ENCODE peak calls at places on chromosome 19, in seven cellular contexts. P, Q, F, K, X, C and M are unnamed samples.

GRCh38 chr19:13207237-13208130 is 57.3 kb downstream of the IER2 start:
- DNase-seq in P (peak; percentile 60), Q (peak; percentile 55), F (peak; percentile 11), K (no peak), X (peak; percentile 69), C (peak; percentile 79), M (peak; percentile 89)

GRCh38 chr19:49954092-49954825 is 6.7 kb downstream of the SIGLEC11 start:
- DNase-seq in P (peak; percentile 27), Q (peak; percentile 45), F (peak; percentile 14), K (no peak), X (no peak), C (no peak), M (peak; percentile 48)

GRCh38 chr19:49567722-49568454 is 12.5 kb downstream of the NOSIP start:
- DNase-seq in P (peak; percentile 57), Q (no peak), F (no peak), K (peak; percentile 85), X (no peak), C (no peak), M (no peak)

GRCh38 chr19:35247526-35248309 is 1.1 kb upstream of the LSR start:
- DNase-seq in P (no peak), Q (peak; percentile 90), F (no peak), K (peak; percentile 59), X (peak; percentile 92), C (no peak), M (peak; percentile 87)

GRCh38 chr19:11041966-11042627 is 47.2 kb upstream of the LDLR start:
- DNase-seq in P (no peak), Q (peak; percentile 91), F (no peak), K (no peak), X (peak; percentile 92), C (no peak), M (no peak)

GRCh38 chr19:12789098-12789903 is 2.0 kb upstream of the JUNB start:
- DNase-seq in P (peak; percentile 64), Q (no peak), F (peak; percentile 56), K (no peak), X (no peak), C (no peak), M (no peak)

GRCh38 chr19:38993271-38993670 is 17.7 kb upstream of the FBXO17 start:
- DNase-seq in P (peak; percentile 88), Q (no peak), F (peak; percentile 65), K (no peak), X (no peak), C (no peak), M (no peak)

GRCh38 chr19:48954011-48954594 is 572 bp upstream of the BAX start:
- DNase-seq in P (no peak), Q (no peak), F (no peak), K (no peak), X (no peak), C (no peak), M (no peak)

GRCh38 chr19:21680026-21680425 is 87.4 kb downstream of the ZNF100 start:
- DNase-seq in P (no peak), Q (no peak), F (no peak), K (no peak), X (no peak), C (no peak), M (no peak)

GRCh38 chr19:9945319-9945966 is 9.1 kb upstream of the OLFM2 start:
- DNase-seq in P (peak; percentile 99), Q (peak; percentile 52), F (peak; percentile 99), K (no peak), X (peak; percentile 69), C (peak; percentile 95), M (no peak)

GRCh38 chr19:372306-372890 is 27.8 kb upstream of the MIER2 start:
- DNase-seq in P (peak; percentile 63), Q (no peak), F (peak; percentile 66), K (no peak), X (peak; percentile 62), C (peak; percentile 83), M (peak; percentile 40)

GRCh38 chr19:28972144-28972543 is 240.8 kb downstream of the UQCRFS1 start:
- DNase-seq in P (no peak), Q (no peak), F (no peak), K (no peak), X (no peak), C (no peak), M (no peak)

GRCh38 chr19:50420808-50421207 is 2.1 kb downstream of the SPIB start:
- DNase-seq in P (no peak), Q (no peak), F (no peak), K (no peak), X (no peak), C (no peak), M (no peak)

GRCh38 chr19:46349311-46349993 is 2.6 kb downstream of the PPP5C start:
- DNase-seq in P (no peak), Q (peak; percentile 48), F (no peak), K (no peak), X (peak; percentile 52), C (no peak), M (no peak)

GRCh38 chr19:46346821-46347571 is at the start of gene PPP5C:
- DNase-seq in P (peak; percentile 97), Q (peak; percentile 95), F (peak; percentile 93), K (peak; percentile 84), X (peak; percentile 97), C (peak; percentile 98), M (peak; percentile 97)

GRCh38 chr19:46347572-46347883 is 641 bp downstream of the PPP5C start:
- DNase-seq in P (no peak), Q (no peak), F (no peak), K (no peak), X (no peak), C (no peak), M (no peak)

GRCh38 chr19:46350029-46350757 is 3.3 kb downstream of the PPP5C start:
- DNase-seq in P (no peak), Q (no peak), F (no peak), K (no peak), X (no peak), C (no peak), M (no peak)

DNA sequence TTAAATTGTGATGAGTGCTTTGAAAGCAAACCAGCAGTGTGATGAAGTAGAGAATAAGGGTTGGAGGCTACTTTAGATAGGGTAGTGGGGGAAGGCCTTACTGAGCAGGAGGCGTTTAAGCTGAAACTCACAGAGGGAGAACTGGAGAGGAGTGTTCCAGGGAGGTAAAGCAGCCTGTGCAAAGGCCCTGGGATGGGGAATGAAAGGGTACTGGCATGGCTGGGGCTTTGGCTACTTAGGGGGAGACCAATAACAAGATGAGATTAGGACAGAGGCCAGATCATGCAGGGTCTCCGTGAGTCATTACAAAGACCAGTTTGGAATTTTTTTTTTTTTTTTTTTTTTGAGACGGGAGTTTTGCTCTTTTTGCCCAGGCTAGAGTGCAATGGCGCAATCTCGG is 1.1 kb downstream of the PPP5C start:
- DNase-seq in P (no peak), Q (no peak), F (no peak), K (no peak), X (no peak), C (no peak), M (no peak)
- H3K4me3 ChIP-seq in P (peak overlapping the region; percentile 98), Q (peak overlapping the region; percentile 100), F (no peak overlapping the region), K (peak overlapping the region; percentile 97), X (peak overlapping the region; percentile 93), C (no peak overlapping the region), M (peak overlapping the region; percentile 95)

GRCh38 chr19:18097217-18097992 is at the start of gene MAST3:
- DNase-seq in P (peak; percentile 94), Q (peak; percentile 93), F (peak; percentile 79), K (peak; percentile 87), X (peak; percentile 95), C (peak; percentile 94), M (peak; percentile 97)

GRCh38 chr19:18099623-18099995 is 2.0 kb downstream of the MAST3 start:
- DNase-seq in P (no peak), Q (no peak), F (no peak), K (no peak), X (no peak), C (no peak), M (no peak)

GRCh38 chr19:18100710-18101109 is 3.1 kb downstream of the MAST3 start:
- DNase-seq in P (no peak), Q (no peak), F (no peak), K (no peak), X (no peak), C (no peak), M (no peak)

GRCh38 chr19:18097993-18098890 is 664 bp downstream of the MAST3 start:
- DNase-seq in P (no peak), Q (no peak), F (no peak), K (no peak), X (no peak), C (no peak), M (no peak)

DNA sequence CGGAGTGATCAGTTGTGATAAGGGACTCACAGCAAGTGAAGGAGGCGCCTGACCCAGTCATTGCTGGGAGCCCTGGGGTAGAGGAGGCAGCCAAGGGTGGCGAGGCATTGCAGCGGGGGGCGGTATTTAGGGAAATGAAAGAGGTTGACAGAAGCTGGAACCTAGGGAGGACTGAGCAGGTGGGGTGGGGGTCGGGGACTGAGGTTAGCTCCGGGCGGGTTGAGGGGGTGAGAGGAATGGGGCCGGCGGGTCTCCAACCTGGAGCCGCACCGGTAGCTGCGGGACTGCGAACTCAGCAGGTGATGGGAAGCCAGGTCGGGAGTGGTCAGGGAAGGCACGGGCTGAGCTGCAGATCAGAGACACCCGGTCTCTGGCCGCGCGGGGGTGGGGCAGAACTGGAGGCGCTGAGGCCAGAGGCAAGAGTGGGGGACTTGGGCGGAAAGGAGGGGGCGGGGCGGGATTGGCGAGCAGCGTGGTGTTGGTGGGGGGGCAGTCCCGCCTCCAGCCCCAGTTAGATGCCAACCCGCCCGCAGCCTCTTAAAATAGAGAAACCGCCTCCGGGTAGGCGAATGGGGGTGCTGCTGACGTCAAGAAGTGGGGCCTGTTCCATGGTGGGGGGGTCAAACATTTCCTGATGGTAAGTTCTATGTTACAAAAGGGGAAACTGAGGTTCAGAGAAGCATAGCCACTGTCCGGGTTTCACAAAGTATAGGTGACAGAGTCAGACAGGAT is 1.5 kb downstream of the MAST3 start:
- DNase-seq in P (peak; percentile 31), Q (peak; percentile 53), F (no peak), K (peak; percentile 66), X (peak; percentile 71), C (no peak), M (peak; percentile 92)
- H3K4me3 ChIP-seq in P (no peak overlapping the region), Q (peak overlapping the region; percentile 64), F (no peak overlapping the region), K (peak overlapping the region; percentile 66), X (peak overlapping the region; percentile 54), C (no peak overlapping the region), M (peak overlapping the region; percentile 54)

GRCh38 chr19:33291623-33292534 is 10.5 kb downstream of the CEBPA start:
- DNase-seq in P (no peak), Q (peak; percentile 74), F (no peak), K (no peak), X (peak; percentile 81), C (peak; percentile 32), M (peak; percentile 66)

GRCh38 chr19:33294058-33294798 is 8.1 kb downstream of the CEBPA start:
- DNase-seq in P (no peak), Q (no peak), F (no peak), K (no peak), X (no peak), C (no peak), M (peak; percentile 69)

GRCh38 chr19:33293255-33294057 is 8.9 kb downstream of the CEBPA start:
- DNase-seq in P (peak; percentile 94), Q (peak; percentile 71), F (peak; percentile 80), K (no peak), X (peak; percentile 82), C (peak; percentile 51), M (peak; percentile 83)

GRCh38 chr19:33290956-33291622 is 11.2 kb downstream of the CEBPA start:
- DNase-seq in P (peak; percentile 15), Q (peak; percentile 65), F (no peak), K (no peak), X (peak; percentile 85), C (peak; percentile 39), M (peak; percentile 66)

GRCh38 chr19:33292595-33293254 is 9.6 kb downstream of the CEBPA start:
- DNase-seq in P (peak; percentile 80), Q (peak; percentile 76), F (no peak), K (no peak), X (peak; percentile 82), C (peak; percentile 44), M (peak; percentile 77)
- H3K4me3 ChIP-seq in P (peak overlapping the region; percentile 29), Q (no peak overlapping the region), F (no peak overlapping the region), K (no peak overlapping the region), X (no peak overlapping the region), C (no peak overlapping the region), M (peak overlapping the region; percentile 41)

GRCh38 chr19:5987077-5987818 is 9.3 kb upstream of the RANBP3 start:
- DNase-seq in P (peak; percentile 82), Q (peak; percentile 75), F (peak; percentile 85), K (peak; percentile 63), X (no peak), C (peak; percentile 84), M (peak; percentile 86)
- H3K4me3 ChIP-seq in P (peak overlapping the region; percentile 57), Q (peak overlapping the region; percentile 46), F (no peak overlapping the region), K (peak overlapping the region; percentile 36), X (peak overlapping the region; percentile 41), C (peak overlapping the region; percentile 32), M (peak overlapping the region; percentile 24)